ENCODE peak calls at places on chromosomes 3 and 15, in five cellular contexts. K is AG04450, F is thoracic aorta, L is colonic mucosa, I is mucosa of descending colon. C is an unnamed sample.

GRCh38 chr3:67083277-67083676 is 85.2 kb downstream of the KBTBD8 start:
- DNase-seq in L (no peak), K (no peak), F (no peak), I (no peak), C (no peak)

GRCh38 chr15:27358751-27359434 is 387.9 kb downstream of the GABRG3 start:
- DNase-seq in I (no peak), L (no peak), K (no peak), F (no peak), C (peak; percentile 45)

GRCh38 chr3:188286087-188286513 is 132.1 kb downstream of the LPP start:
- DNase-seq in K (peak; percentile 95), L (no peak), F (no peak), I (no peak), C (no peak)

GRCh38 chr3:186414735-186415419 is 52.8 kb upstream of the DGKG start:
- DNase-seq in I (no peak), F (no peak), K (peak; percentile 20), L (no peak), C (peak; percentile 56)

GRCh38 chr3:62562596-62562995 is 189.2 kb upstream of the FEZF2 start:
- DNase-seq in L (no peak), K (no peak), F (peak; percentile 27), I (no peak), C (no peak)

GRCh38 chr3:165883866-165884478 is 46.7 kb upstream of the BCHE start:
- DNase-seq in L (no peak), F (no peak), K (no peak), I (no peak), C (no peak)

GRCh38 chr3:186651678-186652215 is 11.5 kb downstream of the FETUB start:
- DNase-seq in I (no peak), L (no peak), K (no peak), F (no peak), C (no peak)

GRCh38 chr15:37253877-37254276 is 153.5 kb upstream of the MEIS2 start:
- DNase-seq in F (no peak), K (no peak), L (no peak), I (no peak), C (no peak)

GRCh38 chr3:14203521-14204079 is 25.0 kb downstream of the LSM3 start:
- DNase-seq in I (peak; percentile 47), L (peak; percentile 72), K (peak; percentile 77), F (no peak), C (peak; percentile 71)

GRCh38 chr3:51024765-51025681 is 350.3 kb downstream of the DOCK3 start:
- DNase-seq in K (no peak), F (no peak), I (peak; percentile 58), L (peak; percentile 67), C (peak; percentile 37)

GRCh38 chr3:16801698-16802097 is 83.1 kb upstream of the PLCL2 start:
- DNase-seq in F (no peak), L (no peak), K (no peak), I (no peak), C (no peak)

GRCh38 chr3:3927198-3927597 is 128.0 kb downstream of the LRRN1 start:
- DNase-seq in F (no peak), L (no peak), I (no peak), K (no peak), C (no peak)

GRCh38 chr3:123800352-123800682 is 83.8 kb downstream of the MYLK start:
- DNase-seq in L (no peak), F (no peak), I (no peak), K (no peak), C (no peak)

GRCh38 chr3:107328074-107328473 is 49.2 kb upstream of the CCDC54 start:
- DNase-seq in I (no peak), K (no peak), F (no peak), L (no peak), C (no peak)

GRCh38 chr3:138049157-138049919 is 39.4 kb downstream of the CLDN18 start:
- DNase-seq in K (peak; percentile 64), I (no peak), F (no peak), L (no peak), C (no peak)

GRCh38 chr3:160808838-160809237 is 52.8 kb downstream of the PPM1L start:
- DNase-seq in F (no peak), I (no peak), K (no peak), L (no peak), C (peak; percentile 50)

GRCh38 chr15:85462029-85462428 is 81.6 kb downstream of the AKAP13 start:
- DNase-seq in F (no peak), I (no peak), L (no peak), K (no peak), C (no peak)

GRCh38 chr3:57118279-57118678 is 46.9 kb downstream of the IL17RD start:
- DNase-seq in I (no peak), F (no peak), L (no peak), K (no peak), C (no peak)

GRCh38 chr15:70856884-70857546 is 3.1 kb upstream of the LARP6 start:
- DNase-seq in I (no peak), K (peak; percentile 99), L (peak; percentile 68), F (peak; percentile 58), C (peak; percentile 41)

GRCh38 chr3:29144361-29144760 is 136.5 kb upstream of the RBMS3 start:
- DNase-seq in F (no peak), I (no peak), L (no peak), K (no peak), C (no peak)

GRCh38 chr3:115630850-115631249 is 7.5 kb downstream of the GAP43 start:
- DNase-seq in K (no peak), I (no peak), L (no peak), F (no peak), C (no peak)

GRCh38 chr15:78950906-78951840 is 6.3 kb upstream of the CTSH start:
- DNase-seq in K (peak; percentile 26), L (no peak), I (no peak), F (no peak), C (no peak)

GRCh38 chr3:171526869-171527268 is 66.7 kb upstream of the TNIK start:
- DNase-seq in F (no peak), K (peak; percentile 70), L (no peak), I (no peak), C (no peak)

GRCh38 chr15:43225201-43225949 is 4.6 kb upstream of the EPB42 start:
- DNase-seq in L (peak; percentile 32), F (no peak), K (peak; percentile 11), I (no peak), C (peak; percentile 57)

GRCh38 chr15:39388118-39388517 is 192.8 kb upstream of the THBS1 start:
- DNase-seq in I (no peak), K (no peak), L (no peak), F (no peak), C (no peak)

GRCh38 chr15:58742424-58743160 is 6.9 kb downstream of the ADAM10 start:
- DNase-seq in I (no peak), F (no peak), K (peak; percentile 72), L (no peak), C (no peak)

GRCh38 chr3:108757404-108757982 is at the start of gene RETNLB:
- DNase-seq in F (no peak), L (peak; percentile 83), I (peak; percentile 42), K (no peak), C (peak; percentile 80)

GRCh38 chr15:69390575-69390974 is 23.6 kb upstream of the KIF23 start:
- DNase-seq in I (no peak), K (no peak), L (no peak), F (no peak), C (no peak)

GRCh38 chr3:97278506-97278905 is 464.1 kb downstream of the EPHA6 start:
- DNase-seq in L (no peak), I (no peak), F (no peak), K (no peak), C (no peak)

GRCh38 chr3:37971467-37971866 is 19.1 kb upstream of the VILL start:
- DNase-seq in I (no peak), L (no peak), F (no peak), K (no peak), C (no peak)

GRCh38 chr3:51637941-51638471 is 33.0 kb upstream of the TEX264 start:
- DNase-seq in L (peak; percentile 40), F (no peak), I (peak; percentile 36), K (peak; percentile 39), C (peak; percentile 28)

GRCh38 chr3:120752865-120753264 is 10.3 kb downstream of the GTF2E1 start:
- DNase-seq in I (no peak), L (no peak), F (no peak), K (no peak), C (no peak)

GRCh38 chr15:48603123-48603500 is 42.4 kb downstream of the FBN1 start:
- DNase-seq in F (no peak), L (no peak), I (no peak), K (no peak), C (no peak)

GRCh38 chr3:35965908-35966307 is 326.6 kb downstream of the ARPP21 start:
- DNase-seq in K (peak; percentile 1), F (no peak), I (no peak), L (no peak), C (no peak)

DNA sequence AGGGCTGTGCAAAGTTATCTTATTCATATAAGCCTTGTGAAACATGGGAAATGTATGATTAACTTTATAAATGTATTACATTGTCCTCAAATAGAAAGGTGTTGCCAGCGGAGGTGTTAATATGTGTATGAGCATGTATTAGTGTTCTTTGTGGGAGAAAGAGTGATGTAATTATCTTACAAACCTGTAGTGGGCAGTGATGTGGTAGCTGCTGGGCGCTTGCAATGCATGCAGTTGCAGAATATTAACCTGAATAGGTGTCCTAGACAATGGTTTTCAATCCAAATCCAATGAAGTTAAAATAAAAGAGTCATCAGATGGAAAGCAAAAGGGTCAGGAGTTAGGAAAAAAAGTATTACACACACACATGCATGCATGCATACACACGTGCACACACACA is 881.3 kb upstream of the CADM2 start:
- DNase-seq in L (no peak), I (no peak), K (no peak), F (no peak), C (no peak)
- TF ChIP-seq CTCF in L (no peak), I (no peak), K (peak; percentile 48), F (no peak), C (no peak)

GRCh38 chr15:82105458-82106205 is 59.8 kb upstream of the MEX3B start:
- DNase-seq in I (no peak), K (no peak), L (no peak), F (no peak), C (peak; percentile 64)
- TF ChIP-seq CTCF in I (no peak), K (no peak), L (no peak), F (no peak), C (no peak)

GRCh38 chr3:151578495-151578894 is 117.6 kb upstream of the IGSF10 start:
- DNase-seq in K (no peak), L (no peak), F (no peak), I (no peak), C (no peak)
- TF ChIP-seq CTCF in K (no peak), L (no peak), F (no peak), I (no peak), C (no peak)

GRCh38 chr3:25018909-25019308 is 409.2 kb upstream of the RARB start:
- DNase-seq in K (no peak), F (no peak), L (no peak), I (no peak), C (no peak)

GRCh38 chr3:25019506-25019905 is 408.6 kb upstream of the RARB start:
- DNase-seq in F (no peak), I (no peak), L (no peak), K (no peak), C (no peak)

GRCh38 chr3:25027639-25028038 is 400.4 kb upstream of the RARB start:
- DNase-seq in I (no peak), K (no peak), L (no peak), F (no peak), C (no peak)

DNA sequence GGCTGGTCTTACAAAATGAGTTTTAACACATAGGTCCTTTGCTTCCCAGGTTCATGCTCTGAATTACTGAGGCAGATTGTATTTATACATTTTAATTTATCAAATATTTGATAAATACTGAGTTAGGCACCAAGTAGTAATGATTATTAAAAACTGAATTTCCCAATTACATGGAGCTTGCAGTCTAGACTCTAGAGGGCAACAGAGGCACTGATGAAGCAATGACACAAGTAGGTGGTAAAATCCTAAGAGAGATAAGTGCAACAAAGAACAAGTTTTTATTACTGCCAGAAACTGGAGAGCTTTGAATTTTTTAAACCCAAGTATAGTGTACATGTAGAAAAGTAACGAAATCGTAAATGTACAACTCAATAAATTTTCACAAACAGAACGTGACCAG is 406.2 kb upstream of the RARB start:
- DNase-seq in K (no peak), L (no peak), F (no peak), I (no peak), C (no peak)
- TF ChIP-seq CTCF in K (peak; percentile 29), L (no peak), F (peak; percentile 47), I (no peak), C (peak; percentile 14)

C was measured in body of pancreas.